ENCODE peak calls at places on chromosomes 3 and 15, in six cellular contexts. S, J, U, Q, E and C are unnamed samples.
A peak's percentile ranks its signal among the peaks of the same experiment; 100 is the strongest.

GRCh38 chr3:11705049-11705448 is 61.3 kb upstream of the VGLL4 start:
- DNase-seq in S (peak; percentile 42), J (peak; percentile 67), U (no peak), Q (no peak), E (no peak), C (no peak)

GRCh38 chr3:128201158-128201755 is 48.0 kb downstream of the EEFSEC start:
- DNase-seq in S (no peak), J (no peak), U (no peak), Q (no peak), E (no peak), C (no peak)

GRCh38 chr3:53161345-53161819 is 373 bp downstream of the PRKCD start:
- DNase-seq in S (peak; percentile 54), J (no peak), U (no peak), Q (no peak), E (peak; percentile 51), C (no peak)

GRCh38 chr3:58188173-58188564 is 22.6 kb downstream of the DNASE1L3 start:
- DNase-seq in S (no peak), J (no peak), U (no peak), Q (no peak), E (no peak), C (no peak)

GRCh38 chr15:51869074-51869425 is 39.6 kb downstream of the TMOD3 start:
- DNase-seq in S (no peak), J (peak; percentile 78), U (peak; percentile 69), Q (no peak), E (no peak), C (peak; percentile 34)

GRCh38 chr3:60298141-60298540 is 953.1 kb downstream of the FHIT start:
- DNase-seq in S (no peak), J (no peak), U (no peak), Q (no peak), E (no peak), C (no peak)

GRCh38 chr3:11914041-11914440 is 67.4 kb upstream of the TAMM41 start:
- DNase-seq in S (no peak), J (no peak), U (no peak), Q (no peak), E (no peak), C (no peak)

GRCh38 chr3:71893702-71894479 is 108.9 kb upstream of the PROK2 start:
- DNase-seq in S (no peak), J (no peak), U (no peak), Q (no peak), E (no peak), C (no peak)

GRCh38 chr3:170634663-170635096 is 48.8 kb upstream of the SLC7A14 start:
- DNase-seq in S (no peak), J (no peak), U (no peak), Q (no peak), E (no peak), C (no peak)

GRCh38 chr15:65824031-65824743 is 32.1 kb upstream of the DENND4A start:
- DNase-seq in S (peak; percentile 50), J (peak; percentile 64), U (peak; percentile 81), Q (no peak), E (peak; percentile 36), C (no peak)

GRCh38 chr3:138907541-138907940 is 39.4 kb downstream of the FOXL2 start:
- DNase-seq in S (peak; percentile 43), J (no peak), U (no peak), Q (no peak), E (no peak), C (no peak)

GRCh38 chr15:69818529-69818928 is 279.2 kb downstream of the TLE3 start:
- DNase-seq in S (no peak), J (no peak), U (no peak), Q (no peak), E (no peak), C (no peak)

GRCh38 chr3:55879901-55880331 is 392.8 kb upstream of the WNT5A start:
- DNase-seq in S (no peak), J (peak; percentile 23), U (no peak), Q (no peak), E (no peak), C (no peak)

GRCh38 chr3:172138031-172138538 is 98.7 kb downstream of the FNDC3B start:
- DNase-seq in S (no peak), J (no peak), U (peak; percentile 75), Q (no peak), E (no peak), C (no peak)

GRCh38 chr15:58108117-58108516 is 30.1 kb upstream of the AQP9 start:
- DNase-seq in S (no peak), J (no peak), U (no peak), Q (no peak), E (no peak), C (no peak)

GRCh38 chr15:31412824-31413223 is 86.2 kb downstream of the KLF13 start:
- DNase-seq in S (peak; percentile 88), J (no peak), U (no peak), Q (no peak), E (no peak), C (no peak)

GRCh38 chr3:173336261-173336660 is 61.3 kb upstream of the NLGN1 start:
- DNase-seq in S (no peak), J (no peak), U (no peak), Q (no peak), E (no peak), C (no peak)

GRCh38 chr3:113285741-113286140 is 74.4 kb downstream of the BOC start:
- DNase-seq in S (no peak), J (peak; percentile 48), U (no peak), Q (no peak), E (no peak), C (no peak)

GRCh38 chr15:94168250-94168649 is 63.1 kb upstream of the MCTP2 start:
- DNase-seq in S (peak; percentile 42), J (no peak), U (no peak), Q (no peak), E (no peak), C (no peak)

GRCh38 chr15:69080203-69080957 is 65.9 kb downstream of the NOX5 start:
- DNase-seq in S (no peak), J (no peak), U (peak; percentile 63), Q (no peak), E (no peak), C (no peak)

GRCh38 chr15:66923438-66923881 is 141.9 kb upstream of the SMAD3 start:
- DNase-seq in S (peak; percentile 40), J (no peak), U (no peak), Q (no peak), E (no peak), C (no peak)

GRCh38 chr3:119297169-119297568 is 3.0 kb downstream of the ARHGAP31 start:
- DNase-seq in S (no peak), J (peak; percentile 78), U (peak; percentile 67), Q (no peak), E (peak; percentile 38), C (no peak)

GRCh38 chr3:19934098-19934566 is at the start of gene EFHB:
- DNase-seq in S (no peak), J (peak; percentile 21), U (peak; percentile 41), Q (no peak), E (no peak), C (no peak)

GRCh38 chr3:186520957-186521842 is 23.0 kb downstream of the CRYGS start:
- DNase-seq in S (no peak), J (no peak), U (no peak), Q (no peak), E (no peak), C (no peak)

GRCh38 chr3:156396851-156397250 is 158.1 kb downstream of the SSR3 start:
- DNase-seq in S (no peak), J (peak; percentile 95), U (no peak), Q (no peak), E (no peak), C (peak; percentile 64)

GRCh38 chr15:59157398-59157797 is 49.2 kb upstream of the LDHAL6B start:
- DNase-seq in S (no peak), J (no peak), U (no peak), Q (no peak), E (no peak), C (no peak)

DNA sequence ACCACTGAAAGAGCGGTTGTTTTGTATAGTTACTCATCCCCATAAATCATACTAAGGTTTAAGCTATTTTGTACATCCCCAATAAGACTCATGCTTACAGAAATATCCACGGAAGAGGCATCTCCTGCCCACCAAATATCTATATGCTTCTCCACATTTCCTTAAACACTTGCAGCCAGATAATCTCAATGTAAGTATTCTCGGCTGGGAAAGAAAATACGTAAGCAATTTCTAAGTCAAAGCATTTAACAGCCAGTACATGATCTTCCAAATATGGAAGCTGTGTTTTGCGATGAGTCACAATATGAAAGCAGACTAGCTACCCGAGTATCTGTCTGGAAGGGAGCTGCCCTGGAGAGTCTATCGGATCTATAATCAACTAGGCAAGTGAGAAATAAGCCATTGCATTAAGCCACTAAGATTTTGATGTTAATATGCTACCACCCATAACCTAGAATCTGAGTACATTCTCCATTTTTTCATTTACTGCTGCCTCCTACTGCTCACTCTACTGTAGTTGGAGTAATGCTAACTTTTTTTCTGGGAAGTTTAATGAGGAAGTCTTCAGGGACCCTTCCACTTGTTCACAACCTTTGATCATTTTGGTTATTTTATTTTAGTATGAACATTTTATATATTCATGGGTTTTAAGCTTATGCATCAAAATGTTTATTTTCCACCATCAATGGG is 26.9 kb upstream of the ZMAT3 start:
- DNase-seq in S (no peak), J (peak; percentile 22), U (peak; percentile 41), Q (no peak), E (no peak), C (no peak)
- H3K4me3 ChIP-seq in S (no peak overlapping the region), J (no peak overlapping the region), U (no peak overlapping the region), Q (no peak overlapping the region), E (no peak overlapping the region), C (peak overlapping the region; percentile 31)

GRCh38 chr15:89442671-89443307 is 53.6 kb downstream of the RHCG start:
- DNase-seq in S (peak; percentile 73), J (peak; percentile 14), U (peak; percentile 37), Q (no peak), E (no peak), C (no peak)
- TF ChIP-seq CTCF in S (peak; percentile 94), J (peak; percentile 54), U (peak; percentile 85), Q (peak; percentile 54), E (peak; percentile 20), C (peak; percentile 83)

GRCh38 chr3:141111364-141112150 is 60.4 kb downstream of the SPSB4 start:
- DNase-seq in S (no peak), J (no peak), U (no peak), Q (no peak), E (no peak), C (no peak)
- H3K4me3 ChIP-seq in S (no peak overlapping the region), J (no peak overlapping the region), U (no peak overlapping the region), Q (no peak overlapping the region), E (no peak overlapping the region), C (no peak overlapping the region)

GRCh38 chr3:45959201-45959600 is 15.9 kb downstream of the CXCR6 start:
- DNase-seq in S (no peak), J (no peak), U (no peak), Q (no peak), E (no peak), C (no peak)
- TF ChIP-seq CTCF in S (no peak), J (no peak), U (no peak), Q (no peak), E (no peak), C (no peak)

GRCh38 chr3:67334588-67334987 is 319.8 kb downstream of the SUCLG2 start:
- DNase-seq in S (no peak), J (no peak), U (no peak), Q (no peak), E (no peak), C (no peak)

DNA sequence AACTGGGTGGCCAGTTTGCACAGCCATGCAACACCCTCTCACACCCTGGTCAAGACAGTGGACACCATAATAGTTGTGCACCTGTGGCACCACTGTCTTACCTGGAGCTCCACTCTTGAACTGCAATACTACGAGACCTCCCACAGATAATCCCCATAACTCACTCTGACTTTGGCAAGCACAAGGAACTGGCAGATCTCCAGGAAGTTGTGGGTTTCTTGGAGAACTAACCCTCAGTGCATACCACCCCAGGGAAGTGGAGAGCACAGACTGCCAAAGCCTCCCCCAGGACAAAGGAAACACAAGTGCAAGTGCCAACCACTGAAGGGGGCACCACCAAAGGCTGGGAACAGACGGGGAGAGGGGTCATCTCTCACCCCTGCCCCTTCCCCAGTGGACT is 318.6 kb downstream of the SUCLG2 start:
- DNase-seq in S (no peak), J (no peak), U (peak; percentile 2), Q (no peak), E (no peak), C (no peak)
- H3K4me3 ChIP-seq in S (no peak overlapping the region), J (no peak overlapping the region), U (no peak overlapping the region), Q (no peak overlapping the region), E (no peak overlapping the region), C (no peak overlapping the region)